ENCODE peak calls at places on chromosomes 6 and 20, in four cellular contexts. One of them, this sample, is unnamed.

GRCh38 chr6:132525866-132526265 is 12.2 kb upstream of the TAAR9 start:
- DNase-seq in GM23248: no peak
- DNase-seq in cardiac muscle cell: no peak
- DNase-seq in OCI-LY7: no peak
- DNase-seq in this sample: no peak

GRCh38 chr6:3231213-3232016 is 4.0 kb upstream of the TUBB2B start:
- DNase-seq in OCI-LY7: no peak
- DNase-seq in GM23248: peak; percentile 88
- DNase-seq in cardiac muscle cell: peak; percentile 81
- DNase-seq in this sample: peak; percentile 86

GRCh38 chr20:56195946-56196345 is 52.6 kb upstream of the MC3R start:
- DNase-seq in OCI-LY7: no peak
- DNase-seq in GM23248: no peak
- DNase-seq in cardiac muscle cell: no peak
- DNase-seq in this sample: no peak

GRCh38 chr6:150848400-150848799 is 17.1 kb upstream of the MTHFD1L start:
- DNase-seq in cardiac muscle cell: no peak
- DNase-seq in OCI-LY7: no peak
- DNase-seq in GM23248: no peak
- DNase-seq in this sample: no peak

GRCh38 chr6:16130932-16131387 is 2.1 kb downstream of the MYLIP start:
- DNase-seq in OCI-LY7: peak; percentile 89
- DNase-seq in cardiac muscle cell: peak; percentile 80
- DNase-seq in GM23248: peak; percentile 77
- DNase-seq in this sample: peak; percentile 29

GRCh38 chr20:33092361-33092760 is 12.9 kb downstream of the BPIFB4 start:
- DNase-seq in cardiac muscle cell: no peak
- DNase-seq in GM23248: no peak
- DNase-seq in OCI-LY7: no peak
- DNase-seq in this sample: no peak

GRCh38 chr6:143110572-143110971 is 49.9 kb downstream of the AIG1 start:
- DNase-seq in GM23248: peak; percentile 68
- DNase-seq in cardiac muscle cell: no peak
- DNase-seq in OCI-LY7: no peak
- DNase-seq in this sample: no peak

GRCh38 chr6:164098857-164099534 is 684.5 kb downstream of the QKI start:
- DNase-seq in cardiac muscle cell: peak; percentile 90
- DNase-seq in GM23248: no peak
- DNase-seq in OCI-LY7: no peak
- DNase-seq in this sample: no peak

GRCh38 chr6:9404351-9405146 is 969.2 kb upstream of the SLC35B3 start:
- DNase-seq in OCI-LY7: no peak
- DNase-seq in cardiac muscle cell: no peak
- DNase-seq in GM23248: peak; percentile 15
- DNase-seq in this sample: no peak

GRCh38 chr6:36954262-36954931 is at the start of gene PI16:
- DNase-seq in cardiac muscle cell: no peak
- DNase-seq in GM23248: no peak
- DNase-seq in OCI-LY7: no peak
- DNase-seq in this sample: no peak

GRCh38 chr6:113184291-113184690 is 672.9 kb upstream of the MARCKS start:
- DNase-seq in OCI-LY7: no peak
- DNase-seq in GM23248: peak; percentile 95
- DNase-seq in cardiac muscle cell: no peak
- DNase-seq in this sample: no peak

GRCh38 chr6:125014157-125014957 is 52.1 kb downstream of the RNF217 start:
- DNase-seq in GM23248: peak; percentile 56
- DNase-seq in cardiac muscle cell: no peak
- DNase-seq in OCI-LY7: peak; percentile 1
- DNase-seq in this sample: no peak

GRCh38 chr6:156057869-156058268 is 602.2 kb upstream of the NOX3 start:
- DNase-seq in OCI-LY7: no peak
- DNase-seq in GM23248: no peak
- DNase-seq in cardiac muscle cell: no peak
- DNase-seq in this sample: no peak

GRCh38 chr6:71420693-71421328 is 132.2 kb downstream of the OGFRL1 start:
- DNase-seq in GM23248: peak; percentile 99
- DNase-seq in cardiac muscle cell: peak; percentile 96
- DNase-seq in OCI-LY7: no peak
- DNase-seq in this sample: peak; percentile 87

GRCh38 chr6:18161437-18161836 is 6.2 kb downstream of the KDM1B start:
- DNase-seq in GM23248: peak; percentile 30
- DNase-seq in OCI-LY7: no peak
- DNase-seq in cardiac muscle cell: no peak
- DNase-seq in this sample: no peak

GRCh38 chr20:59822291-59823029 is 111.0 kb downstream of the SYCP2 start:
- DNase-seq in OCI-LY7: no peak
- DNase-seq in cardiac muscle cell: no peak
- DNase-seq in GM23248: no peak
- DNase-seq in this sample: peak; percentile 59

GRCh38 chr6:9520417-9521151 is 894.3 kb downstream of the TFAP2A start:
- DNase-seq in GM23248: peak; percentile 87
- DNase-seq in cardiac muscle cell: no peak
- DNase-seq in OCI-LY7: no peak
- DNase-seq in this sample: no peak

GRCh38 chr20:50558483-50558925 is 48.3 kb downstream of the PTPN1 start:
- DNase-seq in GM23248: peak; percentile 93
- DNase-seq in cardiac muscle cell: no peak
- DNase-seq in OCI-LY7: no peak
- DNase-seq in this sample: no peak

GRCh38 chr6:10719386-10720228 is 3.3 kb upstream of the TMEM14C start:
- DNase-seq in cardiac muscle cell: no peak
- DNase-seq in GM23248: peak; percentile 30
- DNase-seq in OCI-LY7: peak; percentile 23
- DNase-seq in this sample: no peak

GRCh38 chr6:61947311-61947970 is 338.6 kb downstream of the KHDRBS2 start:
- DNase-seq in OCI-LY7: no peak
- DNase-seq in GM23248: no peak
- DNase-seq in cardiac muscle cell: no peak
- DNase-seq in this sample: no peak

GRCh38 chr20:57874141-57874540 is 164.3 kb upstream of the PMEPA1 start:
- DNase-seq in cardiac muscle cell: no peak
- DNase-seq in GM23248: no peak
- DNase-seq in OCI-LY7: no peak
- DNase-seq in this sample: no peak

GRCh38 chr6:26235240-26235730 is 129.7 kb upstream of the BTN3A2 start:
- DNase-seq in GM23248: no peak
- DNase-seq in OCI-LY7: peak; percentile 54
- DNase-seq in cardiac muscle cell: no peak
- DNase-seq in this sample: no peak

GRCh38 chr6:158825951-158826306 is 6.8 kb upstream of the EZR start:
- DNase-seq in cardiac muscle cell: peak; percentile 42
- DNase-seq in OCI-LY7: no peak
- DNase-seq in GM23248: peak; percentile 51
- DNase-seq in this sample: no peak

GRCh38 chr20:37907677-37908397 is 4.9 kb downstream of the VSTM2L start:
- DNase-seq in OCI-LY7: no peak
- DNase-seq in GM23248: peak; percentile 86
- DNase-seq in cardiac muscle cell: no peak
- DNase-seq in this sample: peak; percentile 86

GRCh38 chr20:53283011-53283410 is 310.6 kb downstream of the ZNF217 start:
- DNase-seq in OCI-LY7: no peak
- DNase-seq in cardiac muscle cell: no peak
- DNase-seq in GM23248: no peak
- DNase-seq in this sample: no peak

GRCh38 chr6:21907291-21907690 is 313.7 kb downstream of the SOX4 start:
- DNase-seq in GM23248: no peak
- DNase-seq in cardiac muscle cell: no peak
- DNase-seq in OCI-LY7: no peak
- DNase-seq in this sample: no peak

GRCh38 chr6:98539669-98540207 is 294.6 kb upstream of the POU3F2 start:
- DNase-seq in OCI-LY7: peak; percentile 26
- DNase-seq in GM23248: no peak
- DNase-seq in cardiac muscle cell: no peak
- DNase-seq in this sample: peak; percentile 14

GRCh38 chr6:130922922-130923321 is 95.7 kb downstream of the SMLR1 start:
- DNase-seq in cardiac muscle cell: no peak
- DNase-seq in GM23248: no peak
- DNase-seq in OCI-LY7: no peak
- DNase-seq in this sample: no peak

GRCh38 chr6:113047148-113047547 is 700.0 kb downstream of the RFPL4B start:
- DNase-seq in cardiac muscle cell: no peak
- DNase-seq in GM23248: peak; percentile 59
- DNase-seq in OCI-LY7: no peak
- DNase-seq in this sample: no peak

GRCh38 chr20:51566594-51566993 is 24.1 kb upstream of the NFATC2 start:
- DNase-seq in OCI-LY7: no peak
- DNase-seq in GM23248: no peak
- DNase-seq in cardiac muscle cell: no peak
- DNase-seq in this sample: no peak

GRCh38 chr6:34176261-34177031 is 30.6 kb upstream of the GRM4 start:
- DNase-seq in OCI-LY7: no peak
- DNase-seq in cardiac muscle cell: no peak
- DNase-seq in GM23248: no peak
- DNase-seq in this sample: peak; percentile 22

GRCh38 chr20:17613328-17614175 is 43.7 kb downstream of the DSTN start:
- DNase-seq in OCI-LY7: no peak
- DNase-seq in GM23248: no peak
- DNase-seq in cardiac muscle cell: no peak
- DNase-seq in this sample: peak; percentile 41

GRCh38 chr6:32700391-32701040 is 34.1 kb upstream of the HLA-DQB1 start:
- DNase-seq in OCI-LY7: peak; percentile 70
- DNase-seq in GM23248: peak; percentile 67
- DNase-seq in cardiac muscle cell: peak; percentile 75
- DNase-seq in this sample: peak; percentile 75

GRCh38 chr6:90136850-90137249 is 159.8 kb downstream of the BACH2 start:
- DNase-seq in cardiac muscle cell: no peak
- DNase-seq in OCI-LY7: no peak
- DNase-seq in GM23248: peak; percentile 2
- DNase-seq in this sample: no peak

GRCh38 chr6:139308284-139308916 is 16.6 kb upstream of the TXLNB start:
- DNase-seq in GM23248: peak; percentile 37
- DNase-seq in cardiac muscle cell: no peak
- DNase-seq in OCI-LY7: no peak
- DNase-seq in this sample: no peak

GRCh38 chr6:15521516-15521915 is 141.3 kb downstream of the DTNBP1 start:
- DNase-seq in GM23248: no peak
- DNase-seq in cardiac muscle cell: no peak
- DNase-seq in OCI-LY7: no peak
- DNase-seq in this sample: peak; percentile 14

GRCh38 chr6:35087361-35088280 is 53.5 kb downstream of the TCP11 start:
- DNase-seq in OCI-LY7: no peak
- DNase-seq in GM23248: no peak
- DNase-seq in cardiac muscle cell: no peak
- DNase-seq in this sample: peak; percentile 26

GRCh38 chr6:16146028-16146427 is 17.1 kb downstream of the MYLIP start:
- DNase-seq in OCI-LY7: no peak
- DNase-seq in cardiac muscle cell: no peak
- DNase-seq in GM23248: peak; percentile 42
- DNase-seq in this sample: no peak

GRCh38 chr20:41466836-41467619 is 100.4 kb upstream of the EMILIN3 start:
- DNase-seq in OCI-LY7: no peak
- DNase-seq in GM23248: no peak
- DNase-seq in cardiac muscle cell: no peak
- DNase-seq in this sample: peak; percentile 4

GRCh38 chr20:41470362-41471095 is 103.9 kb upstream of the EMILIN3 start:
- DNase-seq in cardiac muscle cell: no peak
- DNase-seq in OCI-LY7: no peak
- DNase-seq in GM23248: no peak
- DNase-seq in this sample: no peak

GRCh38 chr20:41469868-41470267 is 103.2 kb upstream of the EMILIN3 start:
- DNase-seq in GM23248: peak; percentile 35
- DNase-seq in OCI-LY7: no peak
- DNase-seq in cardiac muscle cell: no peak
- DNase-seq in this sample: no peak

GRCh38 chr20:41467690-41468089 is 101.1 kb upstream of the EMILIN3 start:
- DNase-seq in GM23248: no peak
- DNase-seq in cardiac muscle cell: no peak
- DNase-seq in OCI-LY7: no peak
- DNase-seq in this sample: no peak

GRCh38 chr20:41468994-41469600 is 102.5 kb upstream of the EMILIN3 start:
- DNase-seq in OCI-LY7: no peak
- DNase-seq in GM23248: no peak
- DNase-seq in cardiac muscle cell: no peak
- DNase-seq in this sample: no peak
- H3K36me3 ChIP-seq in OCI-LY7: peaks cover 26% of the 10 kb centered on the region
- H3K36me3 ChIP-seq in GM23248: peaks cover 21% of the 10 kb centered on the region
- H3K36me3 ChIP-seq in cardiac muscle cell: peaks cover 30% of the 10 kb centered on the region
- H3K36me3 ChIP-seq in this sample: peaks cover 16% of the 10 kb centered on the region

GRCh38 chr6:41443616-41444525 is 102.3 kb upstream of the FOXP4 start:
- DNase-seq in OCI-LY7: no peak
- DNase-seq in GM23248: peak; percentile 20
- DNase-seq in cardiac muscle cell: no peak
- DNase-seq in this sample: peak; percentile 65
- H3K4me3 ChIP-seq in OCI-LY7: no peak overlapping the region
- H3K4me3 ChIP-seq in GM23248: no peak overlapping the region
- H3K4me3 ChIP-seq in cardiac muscle cell: no peak overlapping the region
- H3K4me3 ChIP-seq in this sample: peak overlapping the region; percentile 25

GRCh38 chr6:145892026-145892425 is 72.1 kb downstream of the SHPRH start:
- DNase-seq in GM23248: no peak
- DNase-seq in cardiac muscle cell: no peak
- DNase-seq in OCI-LY7: no peak
- DNase-seq in this sample: no peak

GRCh38 chr6:145891565-145891964 is 72.6 kb downstream of the SHPRH start:
- DNase-seq in OCI-LY7: no peak
- DNase-seq in cardiac muscle cell: no peak
- DNase-seq in GM23248: peak; percentile 45
- DNase-seq in this sample: no peak

GRCh38 chr6:145893586-145893985 is 70.6 kb downstream of the SHPRH start:
- DNase-seq in cardiac muscle cell: no peak
- DNase-seq in GM23248: no peak
- DNase-seq in OCI-LY7: no peak
- DNase-seq in this sample: no peak

GRCh38 chr6:145890422-145890821 is 73.7 kb downstream of the SHPRH start:
- DNase-seq in GM23248: no peak
- DNase-seq in cardiac muscle cell: no peak
- DNase-seq in OCI-LY7: no peak
- DNase-seq in this sample: no peak

GRCh38 chr6:145891126-145891525 is 73.0 kb downstream of the SHPRH start:
- DNase-seq in OCI-LY7: no peak
- DNase-seq in cardiac muscle cell: no peak
- DNase-seq in GM23248: peak; percentile 84
- DNase-seq in this sample: no peak
- H3K36me3 ChIP-seq in OCI-LY7: peaks cover 70% of the 10 kb centered on the region
- H3K36me3 ChIP-seq in cardiac muscle cell: peaks cover 35% of the 10 kb centered on the region
- H3K36me3 ChIP-seq in GM23248: peaks cover 24% of the 10 kb centered on the region
- H3K36me3 ChIP-seq in this sample: peaks cover 4% of the 10 kb centered on the region

GRCh38 chr20:44728835-44729342 is 13.7 kb downstream of the CCN5 start:
- DNase-seq in OCI-LY7: no peak
- DNase-seq in cardiac muscle cell: no peak
- DNase-seq in GM23248: peak; percentile 93
- DNase-seq in this sample: peak; percentile 86
- H3K4me3 ChIP-seq in OCI-LY7: no peak overlapping the region
- H3K4me3 ChIP-seq in cardiac muscle cell: no peak overlapping the region
- H3K4me3 ChIP-seq in GM23248: peak overlapping the region; percentile 19
- H3K4me3 ChIP-seq in this sample: no peak overlapping the region

GRCh38 chr20:63873477-63873971 is 8.5 kb downstream of the TPD52L2 start:
- DNase-seq in GM23248: peak; percentile 93
- DNase-seq in cardiac muscle cell: no peak
- DNase-seq in OCI-LY7: no peak
- DNase-seq in this sample: no peak
- H3K36me3 ChIP-seq in GM23248: peaks cover 63% of the 10 kb centered on the region
- H3K36me3 ChIP-seq in cardiac muscle cell: peaks cover 54% of the 10 kb centered on the region
- H3K36me3 ChIP-seq in OCI-LY7: peaks cover 90% of the 10 kb centered on the region
- H3K36me3 ChIP-seq in this sample: peaks cover 35% of the 10 kb centered on the region